ENCODE peak calls at places on chromosomes 2 and 18, in ten cellular contexts. One of them, this sample, is unnamed.
A peak's percentile ranks its signal among the peaks of the same experiment; 100 is the strongest.

GRCh38 chr2:46095821-46096220 is 201.4 kb upstream of the EPAS1 start:
- DNase-seq in cardiac muscle cell: no peak
- DNase-seq in HCT116: no peak
- DNase-seq in neural progenitor cell: no peak
- DNase-seq in Peyer's patch: no peak
- DNase-seq in psoas muscle: no peak
- DNase-seq in fibroblast of lung: no peak
- DNase-seq in CD4-positive, alpha-beta memory T cell: no peak
- DNase-seq in A549: no peak
- DNase-seq in GM12878: no peak
- DNase-seq in this sample: no peak

GRCh38 chr2:232485757-232486557 is 1.7 kb downstream of the ECEL1 start:
- DNase-seq in cardiac muscle cell: no peak
- DNase-seq in CD4-positive, alpha-beta memory T cell: no peak
- DNase-seq in HCT116: no peak
- DNase-seq in Peyer's patch: no peak
- DNase-seq in psoas muscle: peak; percentile 46
- DNase-seq in neural progenitor cell: peak; percentile 63
- DNase-seq in A549: no peak
- DNase-seq in GM12878: no peak
- DNase-seq in fibroblast of lung: no peak
- DNase-seq in this sample: no peak

GRCh38 chr2:46945671-46946070 is 30.1 kb upstream of the MCFD2 start:
- DNase-seq in Peyer's patch: no peak
- DNase-seq in HCT116: no peak
- DNase-seq in GM12878: no peak
- DNase-seq in fibroblast of lung: no peak
- DNase-seq in A549: no peak
- DNase-seq in neural progenitor cell: no peak
- DNase-seq in CD4-positive, alpha-beta memory T cell: no peak
- DNase-seq in psoas muscle: no peak
- DNase-seq in cardiac muscle cell: no peak
- DNase-seq in this sample: no peak

GRCh38 chr2:20439193-20439475 is 7.7 kb upstream of the RHOB start:
- DNase-seq in psoas muscle: no peak
- DNase-seq in HCT116: no peak
- DNase-seq in fibroblast of lung: peak; percentile 62
- DNase-seq in A549: peak; percentile 72
- DNase-seq in cardiac muscle cell: no peak
- DNase-seq in CD4-positive, alpha-beta memory T cell: no peak
- DNase-seq in GM12878: no peak
- DNase-seq in neural progenitor cell: no peak
- DNase-seq in Peyer's patch: peak; percentile 65
- DNase-seq in this sample: no peak

GRCh38 chr2:134379293-134379692 is 125.4 kb downstream of the MGAT5 start:
- DNase-seq in fibroblast of lung: peak; percentile 49
- DNase-seq in HCT116: no peak
- DNase-seq in neural progenitor cell: no peak
- DNase-seq in GM12878: no peak
- DNase-seq in Peyer's patch: no peak
- DNase-seq in CD4-positive, alpha-beta memory T cell: no peak
- DNase-seq in psoas muscle: no peak
- DNase-seq in A549: no peak
- DNase-seq in cardiac muscle cell: no peak
- DNase-seq in this sample: no peak

GRCh38 chr2:84879595-84880394 is 1.1 kb downstream of the TRABD2A start:
- DNase-seq in HCT116: no peak
- DNase-seq in CD4-positive, alpha-beta memory T cell: no peak
- DNase-seq in neural progenitor cell: peak; percentile 68
- DNase-seq in Peyer's patch: peak; percentile 75
- DNase-seq in A549: no peak
- DNase-seq in GM12878: no peak
- DNase-seq in cardiac muscle cell: no peak
- DNase-seq in fibroblast of lung: no peak
- DNase-seq in psoas muscle: no peak
- DNase-seq in this sample: peak; percentile 46

GRCh38 chr2:216588771-216589363 is 44.4 kb upstream of the IGFBP2 start:
- DNase-seq in fibroblast of lung: no peak
- DNase-seq in CD4-positive, alpha-beta memory T cell: no peak
- DNase-seq in A549: no peak
- DNase-seq in GM12878: no peak
- DNase-seq in neural progenitor cell: no peak
- DNase-seq in HCT116: no peak
- DNase-seq in psoas muscle: no peak
- DNase-seq in cardiac muscle cell: no peak
- DNase-seq in Peyer's patch: no peak
- DNase-seq in this sample: no peak

GRCh38 chr2:179555681-179556283 is 291.1 kb upstream of the SESTD1 start:
- DNase-seq in fibroblast of lung: no peak
- DNase-seq in HCT116: no peak
- DNase-seq in CD4-positive, alpha-beta memory T cell: no peak
- DNase-seq in cardiac muscle cell: no peak
- DNase-seq in Peyer's patch: no peak
- DNase-seq in A549: no peak
- DNase-seq in psoas muscle: no peak
- DNase-seq in GM12878: no peak
- DNase-seq in neural progenitor cell: no peak
- DNase-seq in this sample: no peak

GRCh38 chr2:42503291-42503690 is 9.5 kb upstream of the KCNG3 start:
- DNase-seq in psoas muscle: no peak
- DNase-seq in fibroblast of lung: no peak
- DNase-seq in HCT116: no peak
- DNase-seq in cardiac muscle cell: no peak
- DNase-seq in neural progenitor cell: no peak
- DNase-seq in CD4-positive, alpha-beta memory T cell: no peak
- DNase-seq in Peyer's patch: no peak
- DNase-seq in GM12878: no peak
- DNase-seq in A549: peak; percentile 37
- DNase-seq in this sample: no peak

GRCh38 chr2:113716291-113716690 is 40.2 kb downstream of the SLC35F5 start:
- DNase-seq in HCT116: no peak
- DNase-seq in CD4-positive, alpha-beta memory T cell: no peak
- DNase-seq in Peyer's patch: no peak
- DNase-seq in A549: no peak
- DNase-seq in fibroblast of lung: peak; percentile 8
- DNase-seq in psoas muscle: no peak
- DNase-seq in neural progenitor cell: no peak
- DNase-seq in cardiac muscle cell: no peak
- DNase-seq in GM12878: no peak
- DNase-seq in this sample: no peak
- H3K27ac ChIP-seq in HCT116: no peak overlapping the region
- H3K27ac ChIP-seq in CD4-positive, alpha-beta memory T cell: no peak overlapping the region
- H3K27ac ChIP-seq in Peyer's patch: no peak overlapping the region
- H3K27ac ChIP-seq in A549: no peak overlapping the region
- H3K27ac ChIP-seq in fibroblast of lung: no peak overlapping the region
- H3K27ac ChIP-seq in psoas muscle: no peak overlapping the region
- H3K27ac ChIP-seq in neural progenitor cell: no peak overlapping the region
- H3K27ac ChIP-seq in cardiac muscle cell: no peak overlapping the region
- H3K27ac ChIP-seq in GM12878: no peak overlapping the region
- H3K27ac ChIP-seq in this sample: no peak overlapping the region

GRCh38 chr18:10228380-10228779 is 226.1 kb upstream of the APCDD1 start:
- DNase-seq in HCT116: no peak
- DNase-seq in A549: no peak
- DNase-seq in neural progenitor cell: no peak
- DNase-seq in cardiac muscle cell: no peak
- DNase-seq in psoas muscle: no peak
- DNase-seq in GM12878: no peak
- DNase-seq in CD4-positive, alpha-beta memory T cell: no peak
- DNase-seq in Peyer's patch: no peak
- DNase-seq in fibroblast of lung: no peak
- DNase-seq in this sample: no peak

GRCh38 chr18:10226971-10227370 is 227.5 kb upstream of the APCDD1 start:
- DNase-seq in A549: no peak
- DNase-seq in HCT116: no peak
- DNase-seq in cardiac muscle cell: no peak
- DNase-seq in Peyer's patch: no peak
- DNase-seq in fibroblast of lung: no peak
- DNase-seq in GM12878: no peak
- DNase-seq in psoas muscle: no peak
- DNase-seq in CD4-positive, alpha-beta memory T cell: no peak
- DNase-seq in neural progenitor cell: no peak
- DNase-seq in this sample: no peak

GRCh38 chr18:10231220-10231619 is 223.2 kb upstream of the APCDD1 start:
- DNase-seq in neural progenitor cell: no peak
- DNase-seq in Peyer's patch: no peak
- DNase-seq in psoas muscle: no peak
- DNase-seq in cardiac muscle cell: no peak
- DNase-seq in fibroblast of lung: no peak
- DNase-seq in HCT116: no peak
- DNase-seq in CD4-positive, alpha-beta memory T cell: no peak
- DNase-seq in A549: no peak
- DNase-seq in GM12878: no peak
- DNase-seq in this sample: no peak

GRCh38 chr18:10230072-10230471 is 224.4 kb upstream of the APCDD1 start:
- DNase-seq in cardiac muscle cell: no peak
- DNase-seq in fibroblast of lung: peak; percentile 88
- DNase-seq in A549: peak; percentile 40
- DNase-seq in neural progenitor cell: no peak
- DNase-seq in GM12878: no peak
- DNase-seq in HCT116: peak; percentile 44
- DNase-seq in Peyer's patch: no peak
- DNase-seq in psoas muscle: no peak
- DNase-seq in CD4-positive, alpha-beta memory T cell: no peak
- DNase-seq in this sample: no peak

DNA sequence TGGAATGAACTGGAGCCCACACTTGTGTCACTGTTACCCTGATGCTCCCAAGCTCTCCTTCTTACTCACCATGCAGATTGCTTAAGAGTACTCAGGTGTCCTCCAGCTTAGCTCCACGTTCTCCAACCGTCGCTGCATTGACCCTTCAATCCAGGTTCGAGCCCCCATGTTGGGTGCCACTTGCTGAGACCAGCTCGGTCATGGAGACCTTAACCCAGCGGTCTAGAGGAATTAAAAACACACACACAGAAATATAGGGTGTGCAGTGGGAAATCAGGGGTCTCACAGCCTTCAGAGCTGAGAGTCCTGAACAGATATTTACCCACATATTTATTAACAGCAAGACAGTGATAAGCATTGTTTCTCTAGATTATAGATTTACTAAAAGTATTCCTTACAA is 229.1 kb upstream of the APCDD1 start:
- DNase-seq in Peyer's patch: no peak
- DNase-seq in HCT116: no peak
- DNase-seq in cardiac muscle cell: no peak
- DNase-seq in fibroblast of lung: no peak
- DNase-seq in psoas muscle: no peak
- DNase-seq in CD4-positive, alpha-beta memory T cell: no peak
- DNase-seq in GM12878: no peak
- DNase-seq in A549: no peak
- DNase-seq in neural progenitor cell: no peak
- DNase-seq in this sample: no peak
- H3K9me3 ChIP-seq in Peyer's patch: no peaks in the 10 kb centered on the region
- H3K9me3 ChIP-seq in HCT116: no peaks in the 10 kb centered on the region
- H3K9me3 ChIP-seq in cardiac muscle cell: no peaks in the 10 kb centered on the region
- H3K9me3 ChIP-seq in fibroblast of lung: no peaks in the 10 kb centered on the region
- H3K9me3 ChIP-seq in psoas muscle: no peaks in the 10 kb centered on the region
- H3K9me3 ChIP-seq in CD4-positive, alpha-beta memory T cell: no peaks in the 10 kb centered on the region
- H3K9me3 ChIP-seq in GM12878: no peaks in the 10 kb centered on the region
- H3K9me3 ChIP-seq in A549: peaks cover 2% of the 10 kb centered on the region
- H3K9me3 ChIP-seq in neural progenitor cell: no peaks in the 10 kb centered on the region
- H3K9me3 ChIP-seq in this sample: peaks cover 2% of the 10 kb centered on the region

GRCh38 chr2:26846881-26847662 is 860 bp upstream of the DPYSL5 start:
- DNase-seq in fibroblast of lung: no peak
- DNase-seq in A549: no peak
- DNase-seq in GM12878: no peak
- DNase-seq in neural progenitor cell: peak; percentile 63
- DNase-seq in Peyer's patch: no peak
- DNase-seq in HCT116: no peak
- DNase-seq in CD4-positive, alpha-beta memory T cell: no peak
- DNase-seq in psoas muscle: no peak
- DNase-seq in cardiac muscle cell: no peak
- DNase-seq in this sample: no peak
- H3K4me3 ChIP-seq in fibroblast of lung: no peak overlapping the region
- H3K4me3 ChIP-seq in A549: peak overlapping the region; percentile 91
- H3K4me3 ChIP-seq in GM12878: no peak overlapping the region
- H3K4me3 ChIP-seq in neural progenitor cell: peak overlapping the region; percentile 97
- H3K4me3 ChIP-seq in Peyer's patch: peak overlapping the region; percentile 48
- H3K4me3 ChIP-seq in HCT116: peak overlapping the region; percentile 64
- H3K4me3 ChIP-seq in CD4-positive, alpha-beta memory T cell: no peak overlapping the region
- H3K4me3 ChIP-seq in psoas muscle: peak overlapping the region; percentile 59
- H3K4me3 ChIP-seq in cardiac muscle cell: peak overlapping the region; percentile 71
- H3K4me3 ChIP-seq in this sample: no peak overlapping the region

GRCh38 chr2:174969091-174969734 is 36.0 kb downstream of the CHN1 start:
- DNase-seq in cardiac muscle cell: no peak
- DNase-seq in fibroblast of lung: no peak
- DNase-seq in HCT116: no peak
- DNase-seq in Peyer's patch: no peak
- DNase-seq in CD4-positive, alpha-beta memory T cell: no peak
- DNase-seq in psoas muscle: no peak
- DNase-seq in A549: no peak
- DNase-seq in GM12878: no peak
- DNase-seq in neural progenitor cell: no peak
- DNase-seq in this sample: peak; percentile 4

GRCh38 chr2:174974131-174974530 is 31.1 kb downstream of the CHN1 start:
- DNase-seq in psoas muscle: no peak
- DNase-seq in GM12878: no peak
- DNase-seq in neural progenitor cell: no peak
- DNase-seq in A549: no peak
- DNase-seq in fibroblast of lung: no peak
- DNase-seq in HCT116: no peak
- DNase-seq in Peyer's patch: no peak
- DNase-seq in CD4-positive, alpha-beta memory T cell: no peak
- DNase-seq in cardiac muscle cell: no peak
- DNase-seq in this sample: no peak

GRCh38 chr2:174970092-174970491 is 35.1 kb downstream of the CHN1 start:
- DNase-seq in GM12878: no peak
- DNase-seq in CD4-positive, alpha-beta memory T cell: no peak
- DNase-seq in HCT116: no peak
- DNase-seq in neural progenitor cell: no peak
- DNase-seq in A549: no peak
- DNase-seq in Peyer's patch: no peak
- DNase-seq in cardiac muscle cell: no peak
- DNase-seq in psoas muscle: no peak
- DNase-seq in fibroblast of lung: no peak
- DNase-seq in this sample: no peak

GRCh38 chr2:174971868-174972781 is 33.1 kb downstream of the CHN1 start:
- DNase-seq in psoas muscle: no peak
- DNase-seq in neural progenitor cell: no peak
- DNase-seq in HCT116: peak; percentile 21
- DNase-seq in A549: peak; percentile 76
- DNase-seq in GM12878: no peak
- DNase-seq in Peyer's patch: peak; percentile 73
- DNase-seq in fibroblast of lung: peak; percentile 40
- DNase-seq in CD4-positive, alpha-beta memory T cell: no peak
- DNase-seq in cardiac muscle cell: no peak
- DNase-seq in this sample: no peak

DNA sequence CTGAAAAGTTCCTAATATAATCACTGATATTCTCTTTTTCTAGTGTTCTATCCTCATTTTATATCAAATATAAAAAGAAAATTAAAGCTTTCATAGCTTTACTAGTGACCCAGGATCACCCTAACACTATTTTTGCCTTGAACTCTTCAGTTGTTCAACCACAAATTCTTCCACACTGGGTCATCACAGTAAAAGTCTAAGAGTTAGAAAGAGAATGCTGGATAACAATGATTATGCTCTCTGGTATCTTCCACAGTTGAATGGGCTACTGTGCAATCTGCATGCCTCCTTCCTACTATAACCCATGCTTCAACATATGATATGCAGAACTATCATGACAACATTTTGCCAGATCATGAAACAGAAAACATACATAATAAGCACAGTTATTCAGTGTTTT is 32.3 kb downstream of the CHN1 start:
- DNase-seq in CD4-positive, alpha-beta memory T cell: no peak
- DNase-seq in A549: peak; percentile 45
- DNase-seq in GM12878: no peak
- DNase-seq in cardiac muscle cell: no peak
- DNase-seq in HCT116: no peak
- DNase-seq in fibroblast of lung: peak; percentile 32
- DNase-seq in psoas muscle: no peak
- DNase-seq in neural progenitor cell: no peak
- DNase-seq in Peyer's patch: no peak
- DNase-seq in this sample: no peak
- H3K27ac ChIP-seq in CD4-positive, alpha-beta memory T cell: no peak overlapping the region
- H3K27ac ChIP-seq in A549: peak overlapping the region; percentile 87
- H3K27ac ChIP-seq in GM12878: no peak overlapping the region
- H3K27ac ChIP-seq in cardiac muscle cell: no peak overlapping the region
- H3K27ac ChIP-seq in HCT116: no peak overlapping the region
- H3K27ac ChIP-seq in fibroblast of lung: peak overlapping the region; percentile 58
- H3K27ac ChIP-seq in psoas muscle: no peak overlapping the region
- H3K27ac ChIP-seq in neural progenitor cell: no peak overlapping the region
- H3K27ac ChIP-seq in Peyer's patch: no peak overlapping the region
- H3K27ac ChIP-seq in this sample: no peak overlapping the region

This sample was measured in CD4-positive, CD25-positive, alpha-beta regulatory T cell.